ENCODE peak calls at places on chromosomes 11 and 22, in ten cellular contexts. N is lung; F is dorsolateral prefrontal cortex; X is neural progenitor cell; A is H1; M is esophagus muscularis mucosa; R is AG04450; W is naive thymus-derived CD4-positive, alpha-beta T cell; E is SJSA1; G is prostate gland. H is an unnamed sample.

GRCh38 chr11:723120-723883 is 17.3 kb downstream of the EPS8L2 start:
- DNase-seq in N (no peak), F (no peak), X (peak), A (no peak), M (no peak), R (no peak), W (peak), E (no peak), G (no peak), H (no peak)

GRCh38 chr11:81007046-81007445 is 1566.2 kb upstream of the TENM4 start:
- DNase-seq in N (no peak), F (no peak), X (no peak), A (no peak), M (no peak), R (no peak), W (no peak), E (no peak), G (no peak), H (no peak)

GRCh38 chr11:108003623-108004022 is 5.1 kb upstream of the CUL5 start:
- DNase-seq in N (no peak), F (no peak), X (no peak), A (no peak), M (no peak), R (no peak), W (no peak), E (no peak), G (no peak), H (no peak)

GRCh38 chr22:26740253-26740652 is 82.9 kb downstream of the MIAT start:
- DNase-seq in N (no peak), F (no peak), X (peak), A (no peak), M (no peak), R (no peak), W (no peak), E (no peak), G (no peak), H (no peak)

GRCh38 chr22:30298005-30298701 is 8.8 kb upstream of the CASTOR1 start:
- DNase-seq in N (peak), F (no peak), X (no peak), A (no peak), M (no peak), R (no peak), W (no peak), E (no peak), G (peak), H (no peak)

GRCh38 chr11:115552151-115552550 is 47.9 kb upstream of the CADM1 start:
- DNase-seq in N (no peak), F (no peak), X (no peak), A (no peak), M (no peak), R (no peak), W (no peak), E (no peak), G (no peak), H (no peak)

GRCh38 chr11:409600-410471 is 5.0 kb downstream of the SIGIRR start:
- DNase-seq in N (no peak), F (no peak), X (no peak), A (no peak), M (no peak), R (no peak), W (no peak), E (no peak), G (no peak), H (no peak)

GRCh38 chr11:115112779-115113178 is 391.4 kb downstream of the CADM1 start:
- DNase-seq in N (no peak), F (no peak), X (peak), A (no peak), M (no peak), R (no peak), W (no peak), E (no peak), G (no peak), H (no peak)

GRCh38 chr11:66059966-66060680 is 8.0 kb downstream of the SF3B2 start:
- DNase-seq in N (no peak), F (no peak), X (no peak), A (no peak), M (no peak), R (no peak), W (no peak), E (no peak), G (no peak), H (no peak)

GRCh38 chr11:17423533-17424310 is 35.3 kb upstream of the KCNJ11 start:
- DNase-seq in N (no peak), F (no peak), X (no peak), A (no peak), M (no peak), R (no peak), W (no peak), E (no peak), G (no peak), H (no peak)

GRCh38 chr11:3614742-3615171 is 27.0 kb downstream of the ART5 start:
- DNase-seq in N (peak), F (no peak), X (no peak), A (no peak), M (no peak), R (no peak), W (no peak), E (no peak), G (no peak), H (no peak)

GRCh38 chr11:10453261-10453660 is 1.8 kb upstream of the AMPD3 start:
- DNase-seq in N (no peak), F (no peak), X (no peak), A (no peak), M (no peak), R (no peak), W (no peak), E (no peak), G (no peak), H (no peak)
- H3K4me3 ChIP-seq in N (no peak), F (no peak), X (no peak), A (no peak), M (no peak), R (no peak), W (no peak), E (no peak), G (no peak), H (no peak)

GRCh38 chr22:22556995-22557925 is 1.8 kb downstream of the PRAME start:
- DNase-seq in N (no peak), F (no peak), X (no peak), A (no peak), M (no peak), R (no peak), W (no peak), E (no peak), G (no peak), H (no peak)
- H3K4me3 ChIP-seq in N (no peak), F (no peak), X (no peak), A (no peak), M (no peak), R (no peak), W (no peak), E (no peak), G (no peak), H (no peak)

GRCh38 chr22:50307891-50308596 is 598 bp upstream of the PLXNB2 start:
- DNase-seq in N (no peak), F (no peak), X (no peak), A (no peak), M (no peak), R (no peak), W (no peak), E (no peak), G (no peak), H (no peak)

GRCh38 chr22:50309601-50309991 is 2.1 kb upstream of the PLXNB2 start:
- DNase-seq in N (no peak), F (no peak), X (no peak), A (no peak), M (no peak), R (no peak), W (no peak), E (no peak), G (no peak), H (no peak)

GRCh38 chr22:50308986-50309600 is 1.6 kb upstream of the PLXNB2 start:
- DNase-seq in N (no peak), F (no peak), X (no peak), A (no peak), M (no peak), R (no peak), W (no peak), E (no peak), G (no peak), H (no peak)

GRCh38 chr22:50306753-50307749 is at the start of gene PLXNB2:
- DNase-seq in N (peak), F (peak), X (peak), A (no peak), M (no peak), R (peak), W (no peak), E (peak), G (peak), H (no peak)

DNA sequence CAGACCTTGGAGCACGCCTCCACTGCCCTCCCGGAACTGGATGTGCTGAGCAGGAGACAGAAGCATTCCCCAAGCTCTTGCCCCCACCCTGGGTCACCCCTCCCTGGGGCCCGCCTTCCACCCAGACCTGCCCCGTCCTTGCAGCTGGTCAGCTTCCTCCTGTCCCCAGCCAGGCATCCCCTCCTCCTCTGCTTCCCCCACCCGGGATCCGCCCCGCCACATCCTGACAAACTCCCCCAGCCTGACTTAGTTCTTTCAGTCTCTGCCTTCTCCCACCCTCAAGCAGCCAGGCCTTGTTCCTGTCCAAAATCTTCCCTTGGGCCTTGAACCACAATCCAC is 1.1 kb upstream of the PLXNB2 start:
- DNase-seq in N (peak), F (peak), X (peak), A (no peak), M (peak), R (no peak), W (no peak), E (no peak), G (no peak), H (no peak)
- H3K4me3 ChIP-seq in N (no peak), F (no peak), X (no peak), A (no peak), M (peak), R (no peak), W (no peak), E (no peak), G (no peak), H (no peak)

DNA sequence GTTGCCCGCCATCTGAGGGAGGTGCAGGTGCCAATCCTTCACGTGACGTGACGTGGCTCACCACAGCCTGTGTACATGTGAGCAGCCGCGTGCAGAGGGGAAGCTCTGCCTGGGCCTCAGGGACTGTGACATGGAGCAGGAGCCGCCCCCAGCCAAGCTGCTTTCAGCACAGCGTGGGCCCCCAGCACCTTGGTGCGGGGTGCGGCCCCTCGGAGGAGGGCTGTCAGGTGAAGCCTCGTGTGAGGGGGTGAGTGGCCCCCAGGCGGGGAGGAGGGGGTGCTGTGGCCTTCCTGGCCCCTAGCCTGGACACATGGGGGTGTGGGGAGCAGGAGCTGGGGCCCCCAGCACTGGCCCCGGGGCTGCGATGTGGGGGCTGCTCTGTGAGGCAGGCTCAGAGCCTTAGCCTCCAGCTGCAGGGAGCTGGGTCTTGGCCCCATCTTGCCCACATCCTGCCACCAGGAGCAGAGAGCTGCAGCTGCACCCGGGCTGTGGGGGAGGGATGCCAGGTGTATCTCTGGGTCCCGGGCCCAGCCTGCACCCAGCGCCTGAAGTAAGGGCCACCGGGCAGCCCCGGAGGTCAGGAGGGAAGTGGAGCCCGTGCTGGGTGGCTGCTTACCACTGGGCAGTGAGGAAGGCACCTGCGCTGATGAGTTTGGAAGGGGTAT is at the start of gene ADORA2A:
- DNase-seq in N (no peak), F (no peak), X (no peak), A (no peak), M (no peak), R (no peak), W (peak), E (no peak), G (no peak), H (no peak)
- H3K4me3 ChIP-seq in N (no peak), F (no peak), X (no peak), A (no peak), M (no peak), R (no peak), W (peak), E (no peak), G (no peak), H (no peak)

GRCh38 chr11:27250867-27251266 is 112.1 kb downstream of the CCDC34 start:
- DNase-seq in N (no peak), F (no peak), X (no peak), A (no peak), M (no peak), R (no peak), W (no peak), E (no peak), G (no peak), H (no peak)

GRCh38 chr11:27249208-27249509 is 113.9 kb downstream of the CCDC34 start:
- DNase-seq in N (no peak), F (no peak), X (no peak), A (no peak), M (no peak), R (no peak), W (no peak), E (no peak), G (no peak), H (no peak)

GRCh38 chr11:27255447-27255828 is 107.6 kb downstream of the CCDC34 start:
- DNase-seq in N (no peak), F (no peak), X (no peak), A (no peak), M (no peak), R (peak), W (no peak), E (no peak), G (no peak), H (no peak)

GRCh38 chr11:27254744-27255446 is 108.1 kb downstream of the CCDC34 start:
- DNase-seq in N (no peak), F (no peak), X (no peak), A (no peak), M (no peak), R (no peak), W (no peak), E (no peak), G (no peak), H (no peak)

GRCh38 chr11:27253200-27253599 is 109.8 kb downstream of the CCDC34 start:
- DNase-seq in N (no peak), F (no peak), X (no peak), A (no peak), M (no peak), R (no peak), W (no peak), E (no peak), G (no peak), H (no peak)
- H3K4me3 ChIP-seq in N (no peak), F (no peak), X (no peak), A (no peak), M (no peak), R (no peak), W (no peak), E (no peak), G (no peak), H (no peak)

DNA sequence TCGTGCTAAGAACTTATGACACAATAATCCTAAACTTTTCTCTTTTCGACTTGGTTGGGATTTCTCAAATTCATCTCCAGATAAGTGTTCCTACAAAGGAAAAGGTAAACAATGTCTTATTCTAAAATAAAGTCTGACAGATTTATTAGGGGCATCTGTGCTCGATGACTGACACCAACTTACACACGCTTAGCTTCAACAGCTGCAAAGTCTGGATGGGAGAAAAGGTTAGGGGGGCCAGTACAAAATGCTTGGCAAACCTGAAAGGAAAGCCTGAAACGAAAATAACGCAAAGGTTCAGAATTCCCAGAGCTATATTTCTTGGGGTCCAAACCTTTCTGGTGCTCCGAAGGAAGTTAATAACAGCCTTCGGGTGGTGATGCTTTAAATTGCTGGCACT is 3.4 kb downstream of the E2F8 start:
- DNase-seq in N (no peak), F (no peak), X (no peak), A (no peak), M (no peak), R (no peak), W (no peak), E (no peak), G (no peak), H (no peak)
- H3K4me3 ChIP-seq in N (no peak), F (no peak), X (no peak), A (no peak), M (no peak), R (no peak), W (no peak), E (no peak), G (no peak), H (no peak)

H was measured in suprapubic skin.